ENCODE peak calls at places on chromosomes 5 and 9, in eight cellular contexts. One of them, this sample, is unnamed.

GRCh38 chr5:143376195-143376772 is 27.2 kb downstream of the NR3C1 start:
- DNase-seq in A549: no peak
- DNase-seq in lower lobe of right lung: no peak
- DNase-seq in head of caudate nucleus: no peak
- DNase-seq in lung: no peak
- DNase-seq in neural crest cell: no peak
- DNase-seq in tibial artery: no peak
- DNase-seq in stimulated activated CD8-positive, alpha-beta memory T cell treated with anti-CD3 and anti-CD28 coated beads, Interleukin-2, amount 100 ng/mL, for 1 hour: no peak
- DNase-seq in this sample: no peak

GRCh38 chr5:143472576-143472975 is 69.1 kb upstream of the NR3C1 start:
- DNase-seq in A549: no peak
- DNase-seq in lower lobe of right lung: no peak
- DNase-seq in head of caudate nucleus: no peak
- DNase-seq in lung: no peak
- DNase-seq in neural crest cell: no peak
- DNase-seq in tibial artery: no peak
- DNase-seq in stimulated activated CD8-positive, alpha-beta memory T cell treated with anti-CD3 and anti-CD28 coated beads, Interleukin-2, amount 100 ng/mL, for 1 hour: no peak
- DNase-seq in this sample: no peak

GRCh38 chr9:70408393-70409040 is 5.9 kb downstream of the KLF9 start:
- DNase-seq in A549: no peak
- DNase-seq in lower lobe of right lung: no peak
- DNase-seq in head of caudate nucleus: no peak
- DNase-seq in lung: no peak
- DNase-seq in neural crest cell: no peak
- DNase-seq in tibial artery: no peak
- DNase-seq in stimulated activated CD8-positive, alpha-beta memory T cell treated with anti-CD3 and anti-CD28 coated beads, Interleukin-2, amount 100 ng/mL, for 1 hour: no peak
- DNase-seq in this sample: no peak

GRCh38 chr5:63125862-63126261 is 547.2 kb downstream of the LRRC70 start:
- DNase-seq in A549: peak; percentile 28
- DNase-seq in lower lobe of right lung: no peak
- DNase-seq in head of caudate nucleus: no peak
- DNase-seq in lung: no peak
- DNase-seq in neural crest cell: no peak
- DNase-seq in tibial artery: no peak
- DNase-seq in stimulated activated CD8-positive, alpha-beta memory T cell treated with anti-CD3 and anti-CD28 coated beads, Interleukin-2, amount 100 ng/mL, for 1 hour: no peak
- DNase-seq in this sample: peak; percentile 28

GRCh38 chr9:111108946-111109345 is 70.7 kb upstream of the LPAR1 start:
- DNase-seq in A549: no peak
- DNase-seq in lower lobe of right lung: no peak
- DNase-seq in head of caudate nucleus: no peak
- DNase-seq in lung: no peak
- DNase-seq in neural crest cell: no peak
- DNase-seq in tibial artery: no peak
- DNase-seq in stimulated activated CD8-positive, alpha-beta memory T cell treated with anti-CD3 and anti-CD28 coated beads, Interleukin-2, amount 100 ng/mL, for 1 hour: no peak
- DNase-seq in this sample: no peak

GRCh38 chr9:128505414-128505765 is 871 bp downstream of the GLE1 start:
- DNase-seq in A549: peak; percentile 19
- DNase-seq in lower lobe of right lung: no peak
- DNase-seq in head of caudate nucleus: no peak
- DNase-seq in lung: no peak
- DNase-seq in neural crest cell: no peak
- DNase-seq in tibial artery: peak; percentile 3
- DNase-seq in stimulated activated CD8-positive, alpha-beta memory T cell treated with anti-CD3 and anti-CD28 coated beads, Interleukin-2, amount 100 ng/mL, for 1 hour: no peak
- DNase-seq in this sample: no peak

GRCh38 chr9:98869078-98869745 is 61.7 kb downstream of the GALNT12 start:
- DNase-seq in A549: no peak
- DNase-seq in lower lobe of right lung: no peak
- DNase-seq in head of caudate nucleus: no peak
- DNase-seq in lung: no peak
- DNase-seq in neural crest cell: no peak
- DNase-seq in tibial artery: no peak
- DNase-seq in stimulated activated CD8-positive, alpha-beta memory T cell treated with anti-CD3 and anti-CD28 coated beads, Interleukin-2, amount 100 ng/mL, for 1 hour: no peak
- DNase-seq in this sample: no peak

GRCh38 chr5:149217802-149218153 is 53.9 kb upstream of the AFAP1L1 start:
- DNase-seq in A549: no peak
- DNase-seq in lower lobe of right lung: peak; percentile 66
- DNase-seq in head of caudate nucleus: no peak
- DNase-seq in lung: no peak
- DNase-seq in neural crest cell: no peak
- DNase-seq in tibial artery: no peak
- DNase-seq in stimulated activated CD8-positive, alpha-beta memory T cell treated with anti-CD3 and anti-CD28 coated beads, Interleukin-2, amount 100 ng/mL, for 1 hour: no peak
- DNase-seq in this sample: no peak

GRCh38 chr9:36991516-36992134 is 42.4 kb downstream of the PAX5 start:
- DNase-seq in A549: peak; percentile 43
- DNase-seq in lower lobe of right lung: no peak
- DNase-seq in head of caudate nucleus: no peak
- DNase-seq in lung: no peak
- DNase-seq in neural crest cell: peak; percentile 40
- DNase-seq in tibial artery: peak; percentile 33
- DNase-seq in stimulated activated CD8-positive, alpha-beta memory T cell treated with anti-CD3 and anti-CD28 coated beads, Interleukin-2, amount 100 ng/mL, for 1 hour: no peak
- DNase-seq in this sample: peak; percentile 34

GRCh38 chr5:2732850-2733249 is 18.6 kb downstream of the IRX2 start:
- DNase-seq in A549: no peak
- DNase-seq in lower lobe of right lung: no peak
- DNase-seq in head of caudate nucleus: peak; percentile 16
- DNase-seq in lung: no peak
- DNase-seq in neural crest cell: no peak
- DNase-seq in tibial artery: no peak
- DNase-seq in stimulated activated CD8-positive, alpha-beta memory T cell treated with anti-CD3 and anti-CD28 coated beads, Interleukin-2, amount 100 ng/mL, for 1 hour: no peak
- DNase-seq in this sample: no peak

GRCh38 chr5:138305797-138306196 is 25.8 kb downstream of the CDC25C start:
- DNase-seq in A549: no peak
- DNase-seq in lower lobe of right lung: no peak
- DNase-seq in head of caudate nucleus: no peak
- DNase-seq in lung: no peak
- DNase-seq in neural crest cell: no peak
- DNase-seq in tibial artery: no peak
- DNase-seq in stimulated activated CD8-positive, alpha-beta memory T cell treated with anti-CD3 and anti-CD28 coated beads, Interleukin-2, amount 100 ng/mL, for 1 hour: no peak
- DNase-seq in this sample: no peak

GRCh38 chr9:110669439-110669838 is 848 bp downstream of the MUSK start:
- DNase-seq in A549: no peak
- DNase-seq in lower lobe of right lung: no peak
- DNase-seq in head of caudate nucleus: no peak
- DNase-seq in lung: no peak
- DNase-seq in neural crest cell: no peak
- DNase-seq in tibial artery: no peak
- DNase-seq in stimulated activated CD8-positive, alpha-beta memory T cell treated with anti-CD3 and anti-CD28 coated beads, Interleukin-2, amount 100 ng/mL, for 1 hour: no peak
- DNase-seq in this sample: no peak

GRCh38 chr5:67826296-67826695 is 389.3 kb upstream of the PIK3R1 start:
- DNase-seq in A549: no peak
- DNase-seq in lower lobe of right lung: no peak
- DNase-seq in head of caudate nucleus: no peak
- DNase-seq in lung: no peak
- DNase-seq in neural crest cell: no peak
- DNase-seq in tibial artery: no peak
- DNase-seq in stimulated activated CD8-positive, alpha-beta memory T cell treated with anti-CD3 and anti-CD28 coated beads, Interleukin-2, amount 100 ng/mL, for 1 hour: no peak
- DNase-seq in this sample: no peak

GRCh38 chr5:95823241-95823737 is 763 bp upstream of the GLRX start:
- DNase-seq in A549: no peak
- DNase-seq in lower lobe of right lung: no peak
- DNase-seq in head of caudate nucleus: no peak
- DNase-seq in lung: no peak
- DNase-seq in neural crest cell: no peak
- DNase-seq in tibial artery: no peak
- DNase-seq in stimulated activated CD8-positive, alpha-beta memory T cell treated with anti-CD3 and anti-CD28 coated beads, Interleukin-2, amount 100 ng/mL, for 1 hour: no peak
- DNase-seq in this sample: no peak

GRCh38 chr9:104118916-104119315 is 24.8 kb downstream of the SMC2 start:
- DNase-seq in A549: no peak
- DNase-seq in lower lobe of right lung: no peak
- DNase-seq in head of caudate nucleus: no peak
- DNase-seq in lung: no peak
- DNase-seq in neural crest cell: no peak
- DNase-seq in tibial artery: no peak
- DNase-seq in stimulated activated CD8-positive, alpha-beta memory T cell treated with anti-CD3 and anti-CD28 coated beads, Interleukin-2, amount 100 ng/mL, for 1 hour: no peak
- DNase-seq in this sample: no peak

GRCh38 chr5:171961117-171961516 is 45.3 kb downstream of the FBXW11 start:
- DNase-seq in A549: no peak
- DNase-seq in lower lobe of right lung: no peak
- DNase-seq in head of caudate nucleus: no peak
- DNase-seq in lung: no peak
- DNase-seq in neural crest cell: no peak
- DNase-seq in tibial artery: no peak
- DNase-seq in stimulated activated CD8-positive, alpha-beta memory T cell treated with anti-CD3 and anti-CD28 coated beads, Interleukin-2, amount 100 ng/mL, for 1 hour: no peak
- DNase-seq in this sample: no peak

GRCh38 chr5:76958976-76959767 is 6.3 kb downstream of the CRHBP start:
- DNase-seq in A549: no peak
- DNase-seq in lower lobe of right lung: no peak
- DNase-seq in head of caudate nucleus: no peak
- DNase-seq in lung: no peak
- DNase-seq in neural crest cell: no peak
- DNase-seq in tibial artery: no peak
- DNase-seq in stimulated activated CD8-positive, alpha-beta memory T cell treated with anti-CD3 and anti-CD28 coated beads, Interleukin-2, amount 100 ng/mL, for 1 hour: no peak
- DNase-seq in this sample: no peak

GRCh38 chr5:138033916-138034315 is 1.0 kb upstream of the FAM13B start:
- DNase-seq in A549: no peak
- DNase-seq in lower lobe of right lung: no peak
- DNase-seq in head of caudate nucleus: no peak
- DNase-seq in lung: no peak
- DNase-seq in neural crest cell: no peak
- DNase-seq in tibial artery: no peak
- DNase-seq in stimulated activated CD8-positive, alpha-beta memory T cell treated with anti-CD3 and anti-CD28 coated beads, Interleukin-2, amount 100 ng/mL, for 1 hour: no peak
- DNase-seq in this sample: no peak

GRCh38 chr9:121765021-121765950 is 113.9 kb downstream of the DAB2IP start:
- DNase-seq in A549: no peak
- DNase-seq in lower lobe of right lung: no peak
- DNase-seq in head of caudate nucleus: no peak
- DNase-seq in lung: no peak
- DNase-seq in neural crest cell: no peak
- DNase-seq in tibial artery: peak; percentile 85
- DNase-seq in stimulated activated CD8-positive, alpha-beta memory T cell treated with anti-CD3 and anti-CD28 coated beads, Interleukin-2, amount 100 ng/mL, for 1 hour: no peak
- DNase-seq in this sample: no peak

GRCh38 chr9:12972608-12973589 is 198.1 kb downstream of the LURAP1L start:
- DNase-seq in A549: no peak
- DNase-seq in lower lobe of right lung: no peak
- DNase-seq in head of caudate nucleus: peak; percentile 52
- DNase-seq in lung: no peak
- DNase-seq in neural crest cell: no peak
- DNase-seq in tibial artery: no peak
- DNase-seq in stimulated activated CD8-positive, alpha-beta memory T cell treated with anti-CD3 and anti-CD28 coated beads, Interleukin-2, amount 100 ng/mL, for 1 hour: no peak
- DNase-seq in this sample: no peak

GRCh38 chr5:139387611-139388197 is 2.0 kb downstream of the MZB1 start:
- DNase-seq in A549: no peak
- DNase-seq in lower lobe of right lung: no peak
- DNase-seq in head of caudate nucleus: no peak
- DNase-seq in lung: no peak
- DNase-seq in neural crest cell: no peak
- DNase-seq in tibial artery: no peak
- DNase-seq in stimulated activated CD8-positive, alpha-beta memory T cell treated with anti-CD3 and anti-CD28 coated beads, Interleukin-2, amount 100 ng/mL, for 1 hour: no peak
- DNase-seq in this sample: no peak

GRCh38 chr5:13108281-13108680 is 836.2 kb downstream of the DNAH5 start:
- DNase-seq in A549: no peak
- DNase-seq in lower lobe of right lung: no peak
- DNase-seq in head of caudate nucleus: no peak
- DNase-seq in lung: no peak
- DNase-seq in neural crest cell: no peak
- DNase-seq in tibial artery: no peak
- DNase-seq in stimulated activated CD8-positive, alpha-beta memory T cell treated with anti-CD3 and anti-CD28 coated beads, Interleukin-2, amount 100 ng/mL, for 1 hour: no peak
- DNase-seq in this sample: no peak

This sample was measured in SK-N-DZ.